ENCODE peak calls at places on chromosome 4, in six cellular contexts. J is GM23248, G is Caco-2, M is tibial nerve, N is ovary, W is cardiac muscle cell. L is an unnamed sample. For H3K9me3, the result is how much of the 10 kb centered on the place peaks cover.

GRCh38 chr4:7854211-7854610 is 85.5 kb downstream of the AFAP1 start:
- DNase-seq in J (no peak), G (no peak), M (no peak), N (no peak), W (no peak), L (no peak)

GRCh38 chr4:4217123-4217522 is 9.6 kb downstream of the OTOP1 start:
- DNase-seq in J (peak), G (no peak), M (no peak), N (no peak), W (no peak), L (no peak)

GRCh38 chr4:23458061-23458460 is 431.8 kb downstream of the PPARGC1A start:
- DNase-seq in J (no peak), G (no peak), M (no peak), N (no peak), W (no peak), L (no peak)

GRCh38 chr4:78288327-78288726 is 231.2 kb downstream of the FRAS1 start:
- DNase-seq in J (peak), G (no peak), M (no peak), N (no peak), W (no peak), L (no peak)

GRCh38 chr4:21512351-21512750 is 436.2 kb downstream of the KCNIP4 start:
- DNase-seq in J (peak), G (peak), M (no peak), N (no peak), W (peak), L (no peak)

GRCh38 chr4:101274888-101275752 is 72.2 kb downstream of the PPP3CA start:
- DNase-seq in J (no peak), G (peak), M (no peak), N (no peak), W (no peak), L (no peak)

GRCh38 chr4:8276358-8277240 is 7.0 kb downstream of the HTRA3 start:
- DNase-seq in J (peak), G (no peak), M (no peak), N (peak), W (no peak), L (no peak)

GRCh38 chr4:143506031-143506430 is 7.5 kb upstream of the SMARCA5 start:
- DNase-seq in J (no peak), G (no peak), M (no peak), N (no peak), W (no peak), L (no peak)

GRCh38 chr4:123870283-123870876 is 473.8 kb downstream of the SPRY1 start:
- DNase-seq in J (no peak), G (no peak), M (no peak), N (no peak), W (no peak), L (no peak)

GRCh38 chr4:38654273-38654672 is 9.7 kb upstream of the KLF3 start:
- DNase-seq in J (no peak), G (no peak), M (no peak), N (no peak), W (no peak), L (peak)

GRCh38 chr4:23297327-23297726 is 592.5 kb downstream of the PPARGC1A start:
- DNase-seq in J (no peak), G (no peak), M (no peak), N (no peak), W (no peak), L (no peak)

GRCh38 chr4:160592258-160592657 is 1489.4 kb downstream of the RAPGEF2 start:
- DNase-seq in J (no peak), G (no peak), M (no peak), N (no peak), W (no peak), L (no peak)
- H3K9me3 ChIP-seq in J (under half), G (under half), M (under half), N (under half), W (under half), L (under half)

GRCh38 chr4:33494150-33494549 is 2750.2 kb downstream of the ARAP2 start:
- DNase-seq in J (no peak), G (no peak), M (no peak), N (no peak), W (no peak), L (no peak)
- H3K9me3 ChIP-seq in J (under half), G (under half), M (under half), N (under half), W (under half), L (under half)

GRCh38 chr4:71867598-71867997 is 83.7 kb upstream of the GC start:
- DNase-seq in J (no peak), G (no peak), M (no peak), N (no peak), W (no peak), L (no peak)
- H3K9me3 ChIP-seq in J (under half), G (under half), M (under half), N (under half), W (under half), L (under half)

DNA sequence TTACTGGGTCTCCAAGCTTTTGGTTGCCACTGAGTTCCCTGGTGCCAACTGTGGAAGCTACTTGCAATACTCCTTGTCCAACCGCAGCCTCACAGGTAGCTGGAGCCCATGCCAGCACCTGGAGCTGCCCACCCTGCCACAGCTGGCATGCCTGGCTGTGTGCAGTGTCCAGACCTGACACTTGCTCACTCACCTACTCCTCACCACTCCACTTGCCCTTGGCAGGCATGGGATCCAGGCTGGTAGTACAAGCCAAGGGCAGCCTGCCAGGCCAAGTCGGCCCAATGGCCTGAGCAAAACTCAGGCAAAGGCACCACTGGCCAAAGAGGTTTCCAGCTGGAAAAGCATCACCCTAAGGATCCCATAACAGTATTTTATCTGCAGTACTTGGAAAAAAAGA is 246.3 kb downstream of the PDGFC start:
- DNase-seq in J (no peak), G (no peak), M (no peak), N (no peak), W (no peak), L (no peak)
- H3K9me3 ChIP-seq in J (under half), G (under half), M (under half), N (under half), W (under half), L (under half)

GRCh38 chr4:109325698-109326097 is 23.2 kb upstream of the COL25A1 start:
- DNase-seq in J (no peak), G (no peak), M (no peak), N (no peak), W (no peak), L (no peak)

GRCh38 chr4:109319156-109319555 is 16.7 kb upstream of the COL25A1 start:
- DNase-seq in J (no peak), G (no peak), M (no peak), N (no peak), W (no peak), L (no peak)

GRCh38 chr4:109323348-109323747 is 20.9 kb upstream of the COL25A1 start:
- DNase-seq in J (no peak), G (no peak), M (no peak), N (no peak), W (no peak), L (no peak)

GRCh38 chr4:109319684-109320083 is 17.2 kb upstream of the COL25A1 start:
- DNase-seq in J (no peak), G (no peak), M (no peak), N (no peak), W (no peak), L (no peak)

GRCh38 chr4:109321232-109321631 is 18.8 kb upstream of the COL25A1 start:
- DNase-seq in J (no peak), G (no peak), M (no peak), N (no peak), W (no peak), L (no peak)
- H3K9me3 ChIP-seq in J (under half), G (under half), M (half or more), N (under half), W (under half), L (under half)

DNA sequence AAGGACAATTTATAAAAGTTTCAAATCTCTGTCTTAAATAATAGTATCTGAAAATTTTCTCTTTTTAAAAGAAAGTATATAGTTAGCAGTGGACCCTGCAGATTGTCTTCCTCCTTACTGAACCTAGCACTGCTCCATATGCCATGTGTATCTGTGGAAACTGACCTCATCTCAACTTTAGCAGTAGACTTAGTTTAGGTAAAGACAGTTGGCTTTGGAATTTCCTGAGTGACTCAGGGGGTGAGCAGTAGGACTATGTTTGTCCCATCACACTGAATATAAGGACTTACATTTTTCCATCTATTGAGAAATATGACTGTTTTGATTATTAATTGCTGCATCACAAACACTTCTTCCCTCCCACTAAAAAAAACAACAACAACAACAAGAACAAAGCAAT is 1658.1 kb downstream of the STIM2 start:
- DNase-seq in J (peak), G (no peak), M (no peak), N (no peak), W (no peak), L (no peak)
- H3K9me3 ChIP-seq in J (under half), G (under half), M (under half), N (under half), W (under half), L (under half)

L was measured in effector memory CD4-positive, alpha-beta T cell.